ENCODE peak calls at places on chromosomes 3 and 15, in six cellular contexts. P, B, G, M, N and L are unnamed samples.

GRCh38 chr3:56790016-56790950 is 11.5 kb downstream of the ARHGEF3 start:
- DNase-seq in N (no peak), M (no peak), P (no peak), B (no peak), G (no peak), L (no peak)

GRCh38 chr15:65085207-65085753 is 8.7 kb downstream of the KBTBD13 start:
- DNase-seq in M (no peak), P (no peak), B (no peak), G (no peak), N (no peak), L (no peak)

GRCh38 chr3:196969001-196969659 is 497 bp upstream of the PIGZ start:
- DNase-seq in G (no peak), N (no peak), P (peak), M (no peak), B (no peak), L (no peak)

GRCh38 chr3:24013843-24014242 is 68.8 kb downstream of the NR1D2 start:
- DNase-seq in N (no peak), G (no peak), B (no peak), P (no peak), M (no peak), L (no peak)

GRCh38 chr15:68213991-68214837 is 9.1 kb upstream of the CALML4 start:
- DNase-seq in M (no peak), B (no peak), N (peak), G (no peak), P (no peak), L (no peak)

GRCh38 chr3:56769125-56769709 is 32.5 kb downstream of the ARHGEF3 start:
- DNase-seq in N (no peak), P (no peak), G (no peak), B (no peak), M (no peak), L (no peak)

GRCh38 chr3:49158108-49158709 is 7.9 kb downstream of the CCDC71 start:
- DNase-seq in M (no peak), B (no peak), G (no peak), N (no peak), P (no peak), L (no peak)

GRCh38 chr3:171168086-171168485 is 141.6 kb upstream of the SLC2A2 start:
- DNase-seq in G (no peak), M (no peak), B (peak), P (no peak), N (peak), L (no peak)

GRCh38 chr3:134638385-134639020 is 12.3 kb downstream of the KY start:
- DNase-seq in N (no peak), G (no peak), B (no peak), M (no peak), P (no peak), L (no peak)

GRCh38 chr3:30577788-30578187 is 28.6 kb upstream of the TGFBR2 start:
- DNase-seq in P (no peak), B (no peak), M (no peak), N (no peak), G (no peak), L (no peak)